ENCODE peak calls at places on chromosomes 3 and 15, in six cellular contexts. One of them, this sample, is unnamed.

GRCh38 chr15:29533667-29534066 is 264.0 kb upstream of the NSMCE3 start:
- DNase-seq in AG08396: no peak
- DNase-seq in endothelial cell: no peak
- DNase-seq in stimulated activated CD4-positive, alpha-beta T cell treated with anti-CD3 and anti-CD28 coated beads, Interleukin-12 subunit alpha, Interleukin-12 subunit beta, amount 100 ng/mL, for 24 hours: no peak
- DNase-seq in substantia nigra: no peak
- DNase-seq in left kidney: no peak
- DNase-seq in this sample: no peak

GRCh38 chr15:84621358-84621979 is 20.7 kb downstream of the ZSCAN2 start:
- DNase-seq in left kidney: no peak
- DNase-seq in stimulated activated CD4-positive, alpha-beta T cell treated with anti-CD3 and anti-CD28 coated beads, Interleukin-12 subunit alpha, Interleukin-12 subunit beta, amount 100 ng/mL, for 24 hours: no peak
- DNase-seq in endothelial cell: no peak
- DNase-seq in AG08396: no peak
- DNase-seq in substantia nigra: no peak
- DNase-seq in this sample: no peak

GRCh38 chr3:52234516-52235447 is 4.2 kb downstream of the TWF2 start:
- DNase-seq in endothelial cell: no peak
- DNase-seq in AG08396: no peak
- DNase-seq in stimulated activated CD4-positive, alpha-beta T cell treated with anti-CD3 and anti-CD28 coated beads, Interleukin-12 subunit alpha, Interleukin-12 subunit beta, amount 100 ng/mL, for 24 hours: no peak
- DNase-seq in left kidney: no peak
- DNase-seq in substantia nigra: no peak
- DNase-seq in this sample: no peak

GRCh38 chr3:32440481-32441350 is 49.1 kb downstream of the CMTM7 start:
- DNase-seq in left kidney: peak; percentile 76
- DNase-seq in endothelial cell: no peak
- DNase-seq in AG08396: no peak
- DNase-seq in stimulated activated CD4-positive, alpha-beta T cell treated with anti-CD3 and anti-CD28 coated beads, Interleukin-12 subunit alpha, Interleukin-12 subunit beta, amount 100 ng/mL, for 24 hours: no peak
- DNase-seq in substantia nigra: no peak
- DNase-seq in this sample: no peak

GRCh38 chr3:158103956-158104338 is 2.3 kb downstream of the SHOX2 start:
- DNase-seq in AG08396: no peak
- DNase-seq in stimulated activated CD4-positive, alpha-beta T cell treated with anti-CD3 and anti-CD28 coated beads, Interleukin-12 subunit alpha, Interleukin-12 subunit beta, amount 100 ng/mL, for 24 hours: no peak
- DNase-seq in endothelial cell: no peak
- DNase-seq in left kidney: peak; percentile 43
- DNase-seq in substantia nigra: no peak
- DNase-seq in this sample: no peak

GRCh38 chr3:125684199-125684598 is 88.9 kb upstream of the OSBPL11 start:
- DNase-seq in endothelial cell: peak; percentile 66
- DNase-seq in stimulated activated CD4-positive, alpha-beta T cell treated with anti-CD3 and anti-CD28 coated beads, Interleukin-12 subunit alpha, Interleukin-12 subunit beta, amount 100 ng/mL, for 24 hours: no peak
- DNase-seq in AG08396: no peak
- DNase-seq in substantia nigra: no peak
- DNase-seq in left kidney: peak; percentile 58
- DNase-seq in this sample: no peak

GRCh38 chr3:64049136-64049535 is 25.8 kb upstream of the PSMD6 start:
- DNase-seq in stimulated activated CD4-positive, alpha-beta T cell treated with anti-CD3 and anti-CD28 coated beads, Interleukin-12 subunit alpha, Interleukin-12 subunit beta, amount 100 ng/mL, for 24 hours: no peak
- DNase-seq in substantia nigra: no peak
- DNase-seq in AG08396: no peak
- DNase-seq in endothelial cell: no peak
- DNase-seq in left kidney: no peak
- DNase-seq in this sample: no peak

GRCh38 chr3:110178965-110179364 is 841.6 kb upstream of the DPPA4 start:
- DNase-seq in left kidney: no peak
- DNase-seq in endothelial cell: no peak
- DNase-seq in stimulated activated CD4-positive, alpha-beta T cell treated with anti-CD3 and anti-CD28 coated beads, Interleukin-12 subunit alpha, Interleukin-12 subunit beta, amount 100 ng/mL, for 24 hours: no peak
- DNase-seq in AG08396: no peak
- DNase-seq in substantia nigra: no peak
- DNase-seq in this sample: no peak

GRCh38 chr3:101873619-101874018 is 24.3 kb downstream of the NFKBIZ start:
- DNase-seq in AG08396: peak; percentile 32
- DNase-seq in substantia nigra: no peak
- DNase-seq in endothelial cell: no peak
- DNase-seq in stimulated activated CD4-positive, alpha-beta T cell treated with anti-CD3 and anti-CD28 coated beads, Interleukin-12 subunit alpha, Interleukin-12 subunit beta, amount 100 ng/mL, for 24 hours: no peak
- DNase-seq in left kidney: no peak
- DNase-seq in this sample: peak; percentile 49

GRCh38 chr15:63892794-63893441 is 59.2 kb upstream of the HERC1 start:
- DNase-seq in endothelial cell: no peak
- DNase-seq in substantia nigra: no peak
- DNase-seq in stimulated activated CD4-positive, alpha-beta T cell treated with anti-CD3 and anti-CD28 coated beads, Interleukin-12 subunit alpha, Interleukin-12 subunit beta, amount 100 ng/mL, for 24 hours: peak; percentile 52
- DNase-seq in AG08396: no peak
- DNase-seq in left kidney: no peak
- DNase-seq in this sample: no peak

GRCh38 chr3:47394140-47394855 is 13.5 kb downstream of the PTPN23 start:
- DNase-seq in left kidney: peak; percentile 77
- DNase-seq in substantia nigra: no peak
- DNase-seq in stimulated activated CD4-positive, alpha-beta T cell treated with anti-CD3 and anti-CD28 coated beads, Interleukin-12 subunit alpha, Interleukin-12 subunit beta, amount 100 ng/mL, for 24 hours: no peak
- DNase-seq in endothelial cell: no peak
- DNase-seq in AG08396: peak; percentile 15
- DNase-seq in this sample: no peak

GRCh38 chr3:27847697-27848096 is 125.6 kb upstream of the EOMES start:
- DNase-seq in AG08396: no peak
- DNase-seq in substantia nigra: no peak
- DNase-seq in left kidney: no peak
- DNase-seq in endothelial cell: no peak
- DNase-seq in stimulated activated CD4-positive, alpha-beta T cell treated with anti-CD3 and anti-CD28 coated beads, Interleukin-12 subunit alpha, Interleukin-12 subunit beta, amount 100 ng/mL, for 24 hours: no peak
- DNase-seq in this sample: no peak

GRCh38 chr15:80202016-80202315 is 49.2 kb downstream of the FAH start:
- DNase-seq in substantia nigra: no peak
- DNase-seq in AG08396: no peak
- DNase-seq in endothelial cell: no peak
- DNase-seq in stimulated activated CD4-positive, alpha-beta T cell treated with anti-CD3 and anti-CD28 coated beads, Interleukin-12 subunit alpha, Interleukin-12 subunit beta, amount 100 ng/mL, for 24 hours: no peak
- DNase-seq in left kidney: no peak
- DNase-seq in this sample: no peak

GRCh38 chr3:138938056-138938876 is 8.7 kb downstream of the FOXL2 start:
- DNase-seq in stimulated activated CD4-positive, alpha-beta T cell treated with anti-CD3 and anti-CD28 coated beads, Interleukin-12 subunit alpha, Interleukin-12 subunit beta, amount 100 ng/mL, for 24 hours: no peak
- DNase-seq in endothelial cell: peak; percentile 50
- DNase-seq in AG08396: no peak
- DNase-seq in substantia nigra: no peak
- DNase-seq in left kidney: peak; percentile 43
- DNase-seq in this sample: no peak

GRCh38 chr3:136078421-136079364 is 113.2 kb downstream of the PPP2R3A start:
- DNase-seq in AG08396: peak; percentile 7
- DNase-seq in left kidney: peak; percentile 26
- DNase-seq in substantia nigra: no peak
- DNase-seq in endothelial cell: no peak
- DNase-seq in stimulated activated CD4-positive, alpha-beta T cell treated with anti-CD3 and anti-CD28 coated beads, Interleukin-12 subunit alpha, Interleukin-12 subunit beta, amount 100 ng/mL, for 24 hours: no peak
- DNase-seq in this sample: peak; percentile 38

GRCh38 chr3:149388001-149388435 is 10.6 kb upstream of the TM4SF1 start:
- DNase-seq in left kidney: no peak
- DNase-seq in substantia nigra: no peak
- DNase-seq in endothelial cell: no peak
- DNase-seq in stimulated activated CD4-positive, alpha-beta T cell treated with anti-CD3 and anti-CD28 coated beads, Interleukin-12 subunit alpha, Interleukin-12 subunit beta, amount 100 ng/mL, for 24 hours: no peak
- DNase-seq in AG08396: peak; percentile 44
- DNase-seq in this sample: no peak

GRCh38 chr3:193970773-193971206 is 165.2 kb upstream of the HES1 start:
- DNase-seq in substantia nigra: no peak
- DNase-seq in endothelial cell: no peak
- DNase-seq in AG08396: no peak
- DNase-seq in left kidney: no peak
- DNase-seq in stimulated activated CD4-positive, alpha-beta T cell treated with anti-CD3 and anti-CD28 coated beads, Interleukin-12 subunit alpha, Interleukin-12 subunit beta, amount 100 ng/mL, for 24 hours: no peak
- DNase-seq in this sample: peak; percentile 85

GRCh38 chr15:77027111-77027696 is 32.3 kb downstream of the PSTPIP1 start:
- DNase-seq in substantia nigra: no peak
- DNase-seq in stimulated activated CD4-positive, alpha-beta T cell treated with anti-CD3 and anti-CD28 coated beads, Interleukin-12 subunit alpha, Interleukin-12 subunit beta, amount 100 ng/mL, for 24 hours: no peak
- DNase-seq in AG08396: no peak
- DNase-seq in left kidney: no peak
- DNase-seq in endothelial cell: no peak
- DNase-seq in this sample: no peak

GRCh38 chr3:127182848-127183714 is 9.8 kb upstream of the PRR23E start:
- DNase-seq in left kidney: peak; percentile 38
- DNase-seq in stimulated activated CD4-positive, alpha-beta T cell treated with anti-CD3 and anti-CD28 coated beads, Interleukin-12 subunit alpha, Interleukin-12 subunit beta, amount 100 ng/mL, for 24 hours: no peak
- DNase-seq in substantia nigra: no peak
- DNase-seq in endothelial cell: no peak
- DNase-seq in AG08396: no peak
- DNase-seq in this sample: no peak

GRCh38 chr15:52362497-52362896 is 66.9 kb upstream of the MYO5C start:
- DNase-seq in AG08396: peak; percentile 46
- DNase-seq in endothelial cell: no peak
- DNase-seq in left kidney: no peak
- DNase-seq in substantia nigra: no peak
- DNase-seq in stimulated activated CD4-positive, alpha-beta T cell treated with anti-CD3 and anti-CD28 coated beads, Interleukin-12 subunit alpha, Interleukin-12 subunit beta, amount 100 ng/mL, for 24 hours: no peak
- DNase-seq in this sample: peak; percentile 13

GRCh38 chr3:140822381-140823047 is 119.1 kb upstream of the SLC25A36 start:
- DNase-seq in left kidney: no peak
- DNase-seq in stimulated activated CD4-positive, alpha-beta T cell treated with anti-CD3 and anti-CD28 coated beads, Interleukin-12 subunit alpha, Interleukin-12 subunit beta, amount 100 ng/mL, for 24 hours: no peak
- DNase-seq in endothelial cell: no peak
- DNase-seq in AG08396: no peak
- DNase-seq in substantia nigra: no peak
- DNase-seq in this sample: no peak

GRCh38 chr3:100647171-100647570 is 37.8 kb downstream of the ADGRG7 start:
- DNase-seq in substantia nigra: no peak
- DNase-seq in left kidney: no peak
- DNase-seq in AG08396: no peak
- DNase-seq in endothelial cell: no peak
- DNase-seq in stimulated activated CD4-positive, alpha-beta T cell treated with anti-CD3 and anti-CD28 coated beads, Interleukin-12 subunit alpha, Interleukin-12 subunit beta, amount 100 ng/mL, for 24 hours: no peak
- DNase-seq in this sample: no peak

GRCh38 chr3:196097373-196098154 is 15.7 kb upstream of the TFRC start:
- DNase-seq in left kidney: no peak
- DNase-seq in AG08396: no peak
- DNase-seq in substantia nigra: no peak
- DNase-seq in endothelial cell: no peak
- DNase-seq in stimulated activated CD4-positive, alpha-beta T cell treated with anti-CD3 and anti-CD28 coated beads, Interleukin-12 subunit alpha, Interleukin-12 subunit beta, amount 100 ng/mL, for 24 hours: no peak
- DNase-seq in this sample: no peak

GRCh38 chr3:65334045-65334665 is 646.4 kb upstream of the ADAMTS9 start:
- DNase-seq in stimulated activated CD4-positive, alpha-beta T cell treated with anti-CD3 and anti-CD28 coated beads, Interleukin-12 subunit alpha, Interleukin-12 subunit beta, amount 100 ng/mL, for 24 hours: no peak
- DNase-seq in left kidney: peak; percentile 68
- DNase-seq in endothelial cell: peak; percentile 7
- DNase-seq in substantia nigra: no peak
- DNase-seq in AG08396: no peak
- DNase-seq in this sample: no peak

GRCh38 chr15:66672867-66673266 is 29.2 kb upstream of the SMAD6 start:
- DNase-seq in left kidney: no peak
- DNase-seq in substantia nigra: no peak
- DNase-seq in endothelial cell: no peak
- DNase-seq in AG08396: no peak
- DNase-seq in stimulated activated CD4-positive, alpha-beta T cell treated with anti-CD3 and anti-CD28 coated beads, Interleukin-12 subunit alpha, Interleukin-12 subunit beta, amount 100 ng/mL, for 24 hours: no peak
- DNase-seq in this sample: no peak

GRCh38 chr3:136305879-136306278 is 55.7 kb downstream of the PCCB start:
- DNase-seq in endothelial cell: no peak
- DNase-seq in stimulated activated CD4-positive, alpha-beta T cell treated with anti-CD3 and anti-CD28 coated beads, Interleukin-12 subunit alpha, Interleukin-12 subunit beta, amount 100 ng/mL, for 24 hours: no peak
- DNase-seq in AG08396: peak; percentile 33
- DNase-seq in left kidney: no peak
- DNase-seq in substantia nigra: no peak
- DNase-seq in this sample: no peak

GRCh38 chr15:65264877-65265430 is 21.7 kb downstream of the PARP16 start:
- DNase-seq in left kidney: no peak
- DNase-seq in stimulated activated CD4-positive, alpha-beta T cell treated with anti-CD3 and anti-CD28 coated beads, Interleukin-12 subunit alpha, Interleukin-12 subunit beta, amount 100 ng/mL, for 24 hours: no peak
- DNase-seq in substantia nigra: no peak
- DNase-seq in endothelial cell: no peak
- DNase-seq in AG08396: no peak
- DNase-seq in this sample: no peak

GRCh38 chr3:183800221-183800863 is 25.0 kb downstream of the MAP6D1 start:
- DNase-seq in AG08396: no peak
- DNase-seq in left kidney: no peak
- DNase-seq in substantia nigra: peak; percentile 85
- DNase-seq in endothelial cell: no peak
- DNase-seq in stimulated activated CD4-positive, alpha-beta T cell treated with anti-CD3 and anti-CD28 coated beads, Interleukin-12 subunit alpha, Interleukin-12 subunit beta, amount 100 ng/mL, for 24 hours: no peak
- DNase-seq in this sample: no peak

GRCh38 chr3:51386852-51387229 is 1.8 kb downstream of the MANF start:
- DNase-seq in stimulated activated CD4-positive, alpha-beta T cell treated with anti-CD3 and anti-CD28 coated beads, Interleukin-12 subunit alpha, Interleukin-12 subunit beta, amount 100 ng/mL, for 24 hours: no peak
- DNase-seq in AG08396: no peak
- DNase-seq in substantia nigra: no peak
- DNase-seq in endothelial cell: no peak
- DNase-seq in left kidney: no peak
- DNase-seq in this sample: no peak